ENCODE peak calls at places on chromosomes 12 and 14, in eight cellular contexts. H, D, X, N, P, M, C and A are unnamed samples.

GRCh38 chr12:91250273-91250672 is 67.7 kb upstream of the DCN start:
- DNase-seq in P (no peak), M (no peak), D (no peak), X (no peak), N (no peak), H (no peak), C (no peak), A (no peak)

GRCh38 chr14:53278602-53279506 is 125.7 kb upstream of the DDHD1 start:
- DNase-seq in N (no peak), D (peak; percentile 78), H (peak; percentile 47), P (no peak), C (no peak), M (no peak), X (peak; percentile 62), A (no peak)

GRCh38 chr14:71891970-71892369 is 40.3 kb upstream of the RGS6 start:
- DNase-seq in N (no peak), X (no peak), P (no peak), C (no peak), H (peak; percentile 71), M (no peak), D (no peak), A (no peak)

GRCh38 chr12:30010071-30011052 is 226.6 kb upstream of the TMTC1 start:
- DNase-seq in H (no peak), D (no peak), N (no peak), P (no peak), C (no peak), X (no peak), M (no peak), A (no peak)

GRCh38 chr12:39782026-39782545 is 162.5 kb upstream of the ABCD2 start:
- DNase-seq in N (no peak), P (no peak), C (no peak), D (no peak), H (no peak), M (no peak), X (no peak), A (no peak)

GRCh38 chr14:102825307-102826095 is 48.3 kb downstream of the TRAF3 start:
- DNase-seq in M (no peak), P (no peak), N (no peak), H (no peak), C (no peak), D (no peak), X (no peak), A (no peak)

GRCh38 chr14:73935666-73936065 is 14.2 kb downstream of the FAM161B start:
- DNase-seq in N (peak; percentile 51), C (no peak), H (peak; percentile 51), P (no peak), X (no peak), M (peak; percentile 27), D (peak; percentile 33), A (no peak)

GRCh38 chr12:76878045-76878898 is 547 bp downstream of the CSRP2 start:
- DNase-seq in P (peak; percentile 15), H (peak; percentile 90), C (no peak), D (peak; percentile 10), N (peak; percentile 77), X (peak; percentile 23), M (peak; percentile 51), A (no peak)

GRCh38 chr12:49413010-49413409 is 45.7 kb downstream of the SPATS2 start:
- DNase-seq in C (no peak), D (no peak), M (peak; percentile 35), N (no peak), H (no peak), P (no peak), X (no peak), A (no peak)
- TF ChIP-seq REST in C (no peak), D (no peak), M (no peak), N (no peak), H (no peak), P (no peak), X (no peak), A (no peak)

DNA sequence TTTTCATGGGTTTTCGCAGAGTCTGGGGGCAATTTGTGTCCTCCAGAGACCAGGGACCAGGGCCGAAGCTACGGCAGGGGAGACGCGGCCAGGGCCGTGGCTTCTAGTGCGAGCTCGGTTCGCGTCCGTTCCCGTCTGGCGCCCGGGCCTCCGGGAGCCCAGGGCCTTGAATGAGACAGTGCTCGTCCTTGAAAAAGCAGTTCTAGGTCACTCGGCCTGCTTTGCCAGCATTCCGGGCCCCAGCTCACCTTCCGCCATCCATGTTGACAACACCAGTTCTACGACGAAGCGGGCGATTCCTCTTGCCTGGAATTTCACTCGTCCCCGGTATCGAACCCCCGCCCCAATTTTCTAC is 4.5 kb downstream of the OR10AD1 start:
- DNase-seq in P (no peak), C (no peak), H (peak; percentile 56), N (peak; percentile 50), X (no peak), D (no peak), M (peak; percentile 45), A (no peak)
- TF ChIP-seq REST in P (no peak), C (no peak), H (no peak), N (no peak), X (no peak), D (no peak), M (no peak), A (no peak)

DNA sequence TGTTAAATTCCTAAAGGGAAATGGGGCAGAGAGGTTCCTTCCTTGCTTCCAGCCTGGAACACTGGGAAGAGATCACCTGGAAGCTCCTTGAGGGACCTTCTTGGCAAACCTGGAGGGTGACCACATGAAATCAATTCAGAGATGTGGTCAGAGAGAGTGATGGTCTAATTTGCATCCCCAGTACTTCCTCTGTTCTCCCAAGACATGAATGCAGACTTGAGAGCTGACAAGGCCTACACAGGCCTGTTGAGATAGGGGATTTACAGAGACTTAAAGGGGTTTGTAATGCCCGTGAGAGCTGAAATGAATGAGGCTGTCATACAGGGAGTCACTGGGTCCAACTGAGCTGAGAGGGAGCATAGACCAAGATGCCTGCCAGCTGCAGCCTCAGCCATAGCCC is 45.1 kb downstream of the TMX1 start:
- DNase-seq in D (no peak), P (no peak), M (no peak), C (no peak), H (no peak), X (no peak), N (no peak), A (no peak)
- TF ChIP-seq REST in D (no peak), P (no peak), M (no peak), C (no peak), H (no peak), X (no peak), N (no peak), A (no peak)

GRCh38 chr14:51498411-51499227 is 153.1 kb upstream of the FRMD6 start:
- DNase-seq in D (no peak), C (no peak), P (no peak), N (no peak), H (no peak), M (no peak), X (no peak), A (no peak)
- TF ChIP-seq REST in D (no peak), C (no peak), P (no peak), N (no peak), H (no peak), M (no peak), X (no peak), A (no peak)

DNA sequence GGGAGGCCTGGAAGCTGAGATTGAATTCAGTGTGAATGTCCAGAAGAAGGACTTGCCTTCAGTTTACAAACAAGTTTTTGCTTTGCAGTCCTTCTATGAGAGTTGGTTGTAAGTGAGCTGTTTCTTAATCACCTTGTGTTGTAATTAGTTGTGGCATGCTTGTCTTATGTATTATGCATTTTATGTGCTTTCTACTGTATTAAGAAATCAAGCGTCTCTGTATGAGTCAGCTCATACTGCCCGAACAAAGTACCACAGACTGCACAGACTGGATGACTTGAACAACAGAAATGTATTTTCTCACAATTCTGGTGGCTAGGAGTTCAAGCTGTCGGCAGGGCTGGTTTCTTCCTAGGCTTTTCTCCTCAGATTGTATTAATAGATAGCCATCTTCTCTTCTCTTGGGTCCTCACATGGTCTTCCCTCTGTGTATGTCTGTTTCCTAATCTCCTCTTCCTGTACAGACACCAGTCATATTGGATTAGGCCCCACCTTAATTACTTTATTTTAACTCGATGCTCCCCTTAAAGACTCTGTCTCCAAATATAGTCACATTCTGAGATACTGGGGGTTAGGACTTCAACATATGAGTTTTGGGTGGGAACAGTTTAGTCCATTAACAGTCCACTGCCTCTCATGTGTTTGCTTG is 77.8 kb downstream of the FLRT2 start:
- DNase-seq in N (no peak), M (no peak), X (no peak), P (no peak), H (no peak), D (peak; percentile 3), C (peak; percentile 43), A (peak; percentile 60)
- TF ChIP-seq REST in N (no peak), M (no peak), X (no peak), P (no peak), H (no peak), D (no peak), C (no peak), A (no peak)

DNA sequence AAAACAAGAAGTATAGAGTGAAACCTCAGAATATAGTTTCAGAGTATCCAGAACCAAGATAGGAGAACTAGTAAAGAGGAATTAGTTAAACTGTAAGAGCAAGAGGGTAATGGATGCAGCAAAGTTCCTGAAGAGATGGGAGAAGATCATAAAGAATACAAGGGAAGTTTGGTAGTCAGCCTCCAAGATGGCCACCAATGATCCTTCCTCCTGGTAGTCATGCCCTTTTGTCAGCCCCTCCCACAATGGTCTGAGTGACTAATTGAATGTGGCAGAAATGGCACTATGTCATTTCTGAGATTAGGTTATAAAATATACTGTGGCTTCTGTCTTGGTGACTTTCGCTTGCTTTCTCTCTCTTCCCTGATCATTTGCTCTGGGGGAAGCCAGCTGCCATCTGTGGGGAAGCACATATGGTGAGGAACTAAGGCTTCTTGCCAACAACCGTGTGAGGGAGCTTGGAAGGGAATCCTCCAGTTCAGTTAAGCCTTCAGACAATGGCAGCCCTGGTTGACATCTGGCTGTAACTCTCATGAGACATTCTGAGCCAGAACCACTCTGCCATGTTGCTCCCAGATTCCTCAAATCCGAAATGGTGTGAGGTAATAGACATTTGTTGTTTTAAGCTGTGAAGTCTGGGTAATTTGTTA is 55.3 kb upstream of the AMN1 start:
- DNase-seq in M (no peak), D (no peak), P (no peak), C (peak; percentile 2), X (no peak), H (no peak), N (no peak), A (no peak)
- TF ChIP-seq REST in M (no peak), D (no peak), P (no peak), C (no peak), X (no peak), H (no peak), N (no peak), A (no peak)